ENCODE peak calls at places on chromosomes 16 and 17, in ten cellular contexts. Z is lung, L is upper lobe of right lung, X is lower leg skin, T is sigmoid colon, W is psoas muscle, V is cardiac muscle cell, S is Peyer's patch, Y is pancreas, H is body of pancreas. Q is an unnamed sample.

GRCh38 chr17:62995377-62995885 is 29.4 kb downstream of the TANC2 start:
- DNase-seq in Y (no peak), W (no peak), V (peak; percentile 70), L (no peak), Z (no peak), S (no peak), T (no peak), H (no peak), X (no peak), Q (peak; percentile 38)

GRCh38 chr17:20008242-20009051 is 712 bp upstream of the SPECC1 start:
- DNase-seq in Y (peak; percentile 24), H (peak; percentile 30), Z (peak; percentile 24), W (no peak), L (no peak), T (no peak), S (peak; percentile 19), V (no peak), X (no peak), Q (peak; percentile 11)

GRCh38 chr17:30433514-30433913 is 43.7 kb upstream of the GOSR1 start:
- DNase-seq in X (no peak), L (no peak), Z (peak; percentile 58), T (no peak), V (peak; percentile 95), S (no peak), Y (peak; percentile 29), W (no peak), H (peak; percentile 40), Q (no peak)

GRCh38 chr17:50630524-50631194 is 4.0 kb upstream of the ABCC3 start:
- DNase-seq in Z (peak; percentile 65), T (no peak), S (peak; percentile 39), L (peak; percentile 85), W (no peak), V (peak; percentile 23), Y (peak; percentile 88), H (peak; percentile 87), X (no peak), Q (peak; percentile 52)

GRCh38 chr16:87317766-87318121 is 552 bp upstream of the C16orf95 start:
- DNase-seq in L (peak; percentile 80), V (peak; percentile 76), S (no peak), Y (peak; percentile 61), T (peak; percentile 84), X (peak; percentile 42), W (peak; percentile 57), H (peak; percentile 67), Z (peak; percentile 60), Q (peak; percentile 69)

GRCh38 chr16:54055864-54056263 is 230.7 kb downstream of the IRX3 start:
- DNase-seq in L (no peak), H (no peak), W (no peak), Y (no peak), T (no peak), S (no peak), X (no peak), V (no peak), Z (no peak), Q (no peak)

GRCh38 chr16:88013091-88013609 is 61.9 kb downstream of the BANP start:
- DNase-seq in H (no peak), S (no peak), V (no peak), Y (no peak), T (peak; percentile 56), X (no peak), Z (no peak), L (no peak), W (no peak), Q (no peak)

GRCh38 chr17:51371732-51372151 is 111.4 kb downstream of the UTP18 start:
- DNase-seq in V (peak; percentile 70), Y (peak; percentile 35), H (peak; percentile 18), S (no peak), X (no peak), L (no peak), T (no peak), W (no peak), Z (no peak), Q (peak; percentile 83)

GRCh38 chr17:76671912-76672262 is 28.3 kb upstream of the ST6GALNAC1 start:
- DNase-seq in S (no peak), T (no peak), Y (no peak), Z (no peak), L (no peak), W (no peak), H (no peak), V (no peak), X (no peak), Q (no peak)

GRCh38 chr17:76670708-76671122 is 27.2 kb upstream of the ST6GALNAC1 start:
- DNase-seq in W (no peak), V (no peak), X (no peak), H (no peak), Y (no peak), T (no peak), S (no peak), L (no peak), Z (no peak), Q (no peak)

GRCh38 chr17:76670020-76670707 is 26.6 kb upstream of the ST6GALNAC1 start:
- DNase-seq in L (no peak), W (no peak), X (no peak), Y (peak; percentile 72), Z (peak; percentile 65), H (peak; percentile 82), V (no peak), T (peak; percentile 29), S (no peak), Q (no peak)

GRCh38 chr17:76672270-76672851 is 28.8 kb upstream of the ST6GALNAC1 start:
- DNase-seq in Z (no peak), V (no peak), H (peak; percentile 45), L (no peak), S (no peak), T (no peak), Y (no peak), W (no peak), X (no peak), Q (peak; percentile 29)

GRCh38 chr17:76671123-76671911 is 27.8 kb upstream of the ST6GALNAC1 start:
- DNase-seq in T (peak; percentile 100), Z (peak; percentile 100), X (peak; percentile 100), L (peak; percentile 100), S (peak; percentile 100), Y (peak; percentile 100), V (peak; percentile 100), H (peak; percentile 100), W (peak; percentile 100), Q (peak; percentile 100)
- H3K4me3 ChIP-seq in T (peak overlapping the region; percentile 62), Z (peak overlapping the region; percentile 15), X (no peak overlapping the region), L (peak overlapping the region; percentile 67), S (peak overlapping the region; percentile 47), Y (peak overlapping the region; percentile 29), V (peak overlapping the region; percentile 55), H (no peak overlapping the region), W (peak overlapping the region; percentile 74), Q (peak overlapping the region; percentile 69)

DNA sequence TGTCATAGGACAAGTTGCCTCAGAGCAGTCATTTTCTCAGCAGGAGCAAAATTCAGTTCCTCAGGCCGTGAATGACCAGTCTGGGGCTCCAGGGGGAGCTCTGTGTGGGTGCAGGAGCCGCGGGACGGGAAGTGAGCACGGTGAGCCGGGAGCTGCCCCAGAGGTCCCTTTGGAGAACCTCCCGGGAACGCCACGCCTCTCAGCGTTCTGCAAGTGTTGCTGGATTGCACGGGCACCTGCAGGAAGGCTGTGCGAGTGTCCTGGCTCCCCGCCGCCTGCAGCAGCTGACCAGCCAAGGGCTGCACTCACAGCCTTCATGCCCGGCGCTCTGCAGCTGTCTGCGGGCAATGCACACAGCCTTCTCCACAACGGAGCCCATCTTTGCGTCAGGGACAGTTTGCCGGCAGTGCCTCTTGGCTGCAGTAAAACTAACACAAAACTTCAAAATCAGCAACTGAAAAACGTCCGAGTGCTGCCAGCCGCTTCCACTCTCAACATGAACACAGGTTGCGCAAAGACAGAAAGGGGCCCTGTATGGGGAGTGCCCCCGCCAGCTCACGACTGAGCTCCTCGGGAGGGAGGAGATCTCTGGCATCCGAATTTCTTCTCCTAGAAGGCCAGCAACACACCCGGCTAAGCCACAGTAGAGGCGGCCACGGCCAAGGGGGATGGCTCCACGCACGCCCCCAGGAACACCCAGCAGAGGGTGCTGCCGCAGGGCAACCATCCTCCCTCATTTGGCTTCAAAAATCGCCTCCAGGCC is 16.0 kb downstream of the NDUFAF8 start:
- DNase-seq in V (peak; percentile 83), L (peak; percentile 97), S (no peak), H (peak; percentile 92), Y (peak; percentile 83), Z (peak; percentile 91), T (peak; percentile 95), X (peak; percentile 68), W (peak; percentile 88), Q (no peak)
- TF ChIP-seq CTCF in V (peak; percentile 72), L (peak; percentile 65), S (peak; percentile 60), H (peak; percentile 29), Y (no peak), Z (no peak), T (peak; percentile 60), X (no peak), W (peak; percentile 46), Q (no peak)

GRCh38 chr16:75111514-75112280 is 4.9 kb downstream of the LDHD start:
- DNase-seq in H (no peak), Z (no peak), Y (no peak), S (no peak), T (no peak), V (no peak), W (no peak), L (peak; percentile 68), X (no peak), Q (no peak)

GRCh38 chr16:75109732-75110243 is 6.8 kb downstream of the LDHD start:
- DNase-seq in S (no peak), Y (peak; percentile 42), Z (no peak), X (no peak), V (no peak), L (peak; percentile 61), H (peak; percentile 65), W (peak; percentile 80), T (peak; percentile 81), Q (no peak)

GRCh38 chr16:75108792-75109731 is 7.5 kb downstream of the LDHD start:
- DNase-seq in W (peak; percentile 88), T (peak; percentile 97), Y (peak; percentile 97), X (peak; percentile 76), Z (peak; percentile 91), H (peak; percentile 98), S (peak; percentile 61), V (peak; percentile 90), L (peak; percentile 95), Q (peak; percentile 78)

GRCh38 chr16:75112281-75113045 is 4.1 kb downstream of the LDHD start:
- DNase-seq in Y (no peak), T (no peak), S (no peak), H (no peak), W (no peak), V (no peak), X (no peak), Z (no peak), L (peak; percentile 65), Q (no peak)

GRCh38 chr16:75110637-75111513 is 5.7 kb downstream of the LDHD start:
- DNase-seq in T (peak; percentile 96), V (peak; percentile 94), W (peak; percentile 92), L (peak; percentile 92), S (peak; percentile 84), H (peak; percentile 92), Y (peak; percentile 89), Z (peak; percentile 89), X (peak; percentile 89), Q (peak; percentile 93)
- H3K4me3 ChIP-seq in T (peak overlapping the region; percentile 37), V (no peak overlapping the region), W (peak overlapping the region; percentile 42), L (peak overlapping the region; percentile 15), S (no peak overlapping the region), H (no peak overlapping the region), Y (no peak overlapping the region), Z (no peak overlapping the region), X (no peak overlapping the region), Q (no peak overlapping the region)

DNA sequence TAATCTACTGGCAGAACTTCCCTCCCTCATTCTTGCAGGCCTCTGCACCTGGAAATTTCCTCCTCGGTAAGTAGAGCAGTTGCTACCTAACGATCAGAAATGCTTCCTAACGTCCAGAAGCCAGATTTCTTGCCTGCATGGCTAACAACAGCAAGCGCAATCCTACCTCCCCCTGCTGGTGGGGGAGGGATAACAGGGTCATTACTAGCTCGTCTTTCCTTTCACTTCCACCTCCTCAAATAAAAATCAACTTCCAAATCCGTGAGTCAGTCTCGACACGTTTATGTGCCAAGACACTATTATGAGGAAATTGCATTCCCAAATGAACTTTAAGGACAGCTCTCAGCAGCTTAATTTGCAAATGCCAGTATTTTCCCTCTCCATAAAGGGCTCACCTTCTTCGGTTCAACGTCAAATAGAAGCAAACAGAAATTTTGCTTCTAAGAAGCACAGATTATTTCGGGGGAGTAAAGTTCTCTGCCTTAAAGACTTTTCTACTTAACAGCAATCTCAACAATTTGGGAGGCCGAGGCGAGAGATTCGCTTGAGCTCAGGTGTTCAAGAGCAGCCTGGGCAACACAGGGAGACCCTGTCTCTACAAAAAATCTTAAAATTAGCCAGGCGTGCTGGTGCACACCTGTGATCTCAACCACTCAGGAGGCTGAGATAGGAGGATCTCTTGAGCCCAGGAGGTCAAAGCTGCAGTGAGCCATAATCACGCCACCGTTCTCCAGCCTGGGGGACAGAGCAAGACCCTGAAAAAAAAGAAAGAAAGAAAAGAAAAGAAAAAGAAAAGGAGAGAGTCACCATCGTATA is 188.6 kb upstream of the PSMD7 start:
- DNase-seq in Z (peak; percentile 53), S (no peak), V (peak; percentile 45), Y (peak; percentile 73), T (no peak), H (peak; percentile 74), X (peak; percentile 19), L (no peak), W (no peak), Q (peak; percentile 48)
- TF ChIP-seq CTCF in Z (peak; percentile 19), S (peak; percentile 40), V (peak; percentile 56), Y (peak; percentile 58), T (no peak), H (peak; percentile 59), X (no peak), L (peak; percentile 54), W (peak; percentile 27), Q (peak; percentile 60)

Q was measured in GM12865.